ENCODE peak calls at places on chromosomes 1 and 21, in five cellular contexts. H is CD4-positive, CD25-positive, alpha-beta regulatory T cell; B is heart right ventricle; C is CD8-positive, alpha-beta T cell; E is astrocyte of the spinal cord. N is an unnamed sample.

GRCh38 chr21:45363921-45364463 is 41.0 kb upstream of the COL18A1 start:
- DNase-seq in H (peak), E (peak), B (peak), C (no peak), N (peak)

GRCh38 chr1:219533280-219533679 is 79.6 kb downstream of the ZC3H11B start:
- DNase-seq in B (no peak), C (no peak), H (no peak), E (peak), N (peak)

GRCh38 chr1:233355841-233356704 is 28.5 kb downstream of the MAP3K21 start:
- DNase-seq in H (peak), E (no peak), C (no peak), B (no peak), N (no peak)

GRCh38 chr1:38953433-38953860 is 11.8 kb upstream of the RHBDL2 start:
- DNase-seq in H (peak), C (no peak), B (no peak), E (no peak), N (no peak)

GRCh38 chr1:207259391-207259790 is 62.1 kb upstream of the CD55 start:
- DNase-seq in E (peak), C (no peak), H (no peak), B (peak), N (no peak)

GRCh38 chr1:208204779-208205178 is 39.4 kb downstream of the PLXNA2 start:
- DNase-seq in E (no peak), H (no peak), B (no peak), C (no peak), N (no peak)

GRCh38 chr1:42779725-42780124 is 5.1 kb upstream of the TMEM269 start:
- DNase-seq in B (no peak), E (no peak), C (no peak), H (no peak), N (no peak)

GRCh38 chr1:243268284-243268653 is 12.4 kb downstream of the SDCCAG8 start:
- DNase-seq in C (no peak), B (no peak), E (peak), H (no peak), N (peak)

GRCh38 chr21:32921632-32922230 is 104.0 kb upstream of the OLIG2 start:
- DNase-seq in C (peak), E (no peak), H (peak), B (no peak), N (no peak)

GRCh38 chr1:26218906-26219494 is 15.0 kb upstream of the CEP85 start:
- DNase-seq in C (no peak), E (no peak), B (no peak), H (no peak), N (no peak)

GRCh38 chr21:45102391-45102932 is 28.1 kb downstream of the ADARB1 start:
- DNase-seq in C (no peak), B (no peak), E (no peak), H (no peak), N (no peak)

GRCh38 chr1:92481598-92482403 is 4.9 kb downstream of the GFI1 start:
- DNase-seq in E (no peak), B (no peak), H (no peak), C (no peak), N (no peak)

GRCh38 chr1:169427081-169427611 is at the start of gene CCDC181:
- DNase-seq in E (peak), H (peak), B (peak), C (peak), N (peak)

GRCh38 chr1:185861630-185862029 is 127.4 kb downstream of the HMCN1 start:
- DNase-seq in C (no peak), H (no peak), E (peak), B (no peak), N (no peak)

GRCh38 chr21:16597768-16598167 is 868.0 kb downstream of the USP25 start:
- DNase-seq in B (no peak), E (no peak), H (no peak), C (no peak), N (no peak)

GRCh38 chr1:186681806-186682205 is 1.6 kb upstream of the PTGS2 start:
- DNase-seq in C (no peak), B (no peak), E (no peak), H (no peak), N (no peak)

GRCh38 chr1:207981976-207982375 is 71.1 kb upstream of the CD34 start:
- DNase-seq in H (no peak), B (no peak), C (no peak), E (no peak), N (no peak)

GRCh38 chr1:244049969-244050834 is 881 bp upstream of the ZBTB18 start:
- DNase-seq in C (no peak), H (peak), E (no peak), B (no peak), N (no peak)

GRCh38 chr1:89754518-89754917 is 66.3 kb upstream of the LRRC8D start:
- DNase-seq in E (no peak), B (no peak), H (peak), C (no peak), N (peak)

GRCh38 chr1:111960971-111961370 is 28.5 kb downstream of the KCND3 start:
- DNase-seq in C (no peak), B (no peak), E (no peak), H (no peak), N (no peak)

GRCh38 chr1:112265946-112266345 is 130.1 kb upstream of the CTTNBP2NL start:
- DNase-seq in B (no peak), C (no peak), E (no peak), H (no peak), N (no peak)

GRCh38 chr1:109667452-109668122 is at the start of gene GSTM2:
- DNase-seq in E (peak), H (peak), B (peak), C (peak), N (peak)

GRCh38 chr1:230328342-230329015 is 97.7 kb downstream of the PGBD5 start:
- DNase-seq in C (no peak), B (no peak), H (no peak), E (no peak), N (no peak)

GRCh38 chr1:85148524-85149250 is 52.1 kb downstream of the SYDE2 start:
- DNase-seq in B (peak), C (no peak), E (peak), H (peak), N (peak)

GRCh38 chr1:60222492-60223369 is 149.2 kb upstream of the C1orf87 start:
- DNase-seq in B (no peak), C (no peak), H (no peak), E (no peak), N (no peak)

GRCh38 chr1:229064320-229064908 is 206.5 kb upstream of the RAB4A start:
- DNase-seq in B (no peak), C (no peak), E (no peak), H (no peak), N (no peak)

GRCh38 chr1:64962447-64962846 is 3.9 kb downstream of the JAK1 start:
- DNase-seq in E (no peak), C (peak), B (no peak), H (peak), N (no peak)

GRCh38 chr1:5990913-5991783 is 1.1 kb downstream of the NPHP4 start:
- DNase-seq in C (peak), E (peak), H (peak), B (no peak), N (no peak)

GRCh38 chr1:66546045-66546810 is 12.3 kb downstream of the SGIP1 start:
- DNase-seq in H (no peak), C (no peak), E (no peak), B (no peak), N (no peak)

GRCh38 chr1:16140068-16140596 is 15.7 kb downstream of the EPHA2 start:
- DNase-seq in C (no peak), E (no peak), B (no peak), H (no peak), N (no peak)

GRCh38 chr1:77143529-77144121 is 75.6 kb downstream of the PIGK start:
- DNase-seq in B (no peak), H (peak), C (no peak), E (peak), N (no peak)

GRCh38 chr1:222464841-222465210 is 83.1 kb downstream of the HHIPL2 start:
- DNase-seq in E (no peak), B (peak), C (peak), H (peak), N (no peak)

GRCh38 chr1:174017231-174017970 is 4.8 kb downstream of the RC3H1 start:
- DNase-seq in E (peak), C (no peak), B (no peak), H (no peak), N (no peak)

DNA sequence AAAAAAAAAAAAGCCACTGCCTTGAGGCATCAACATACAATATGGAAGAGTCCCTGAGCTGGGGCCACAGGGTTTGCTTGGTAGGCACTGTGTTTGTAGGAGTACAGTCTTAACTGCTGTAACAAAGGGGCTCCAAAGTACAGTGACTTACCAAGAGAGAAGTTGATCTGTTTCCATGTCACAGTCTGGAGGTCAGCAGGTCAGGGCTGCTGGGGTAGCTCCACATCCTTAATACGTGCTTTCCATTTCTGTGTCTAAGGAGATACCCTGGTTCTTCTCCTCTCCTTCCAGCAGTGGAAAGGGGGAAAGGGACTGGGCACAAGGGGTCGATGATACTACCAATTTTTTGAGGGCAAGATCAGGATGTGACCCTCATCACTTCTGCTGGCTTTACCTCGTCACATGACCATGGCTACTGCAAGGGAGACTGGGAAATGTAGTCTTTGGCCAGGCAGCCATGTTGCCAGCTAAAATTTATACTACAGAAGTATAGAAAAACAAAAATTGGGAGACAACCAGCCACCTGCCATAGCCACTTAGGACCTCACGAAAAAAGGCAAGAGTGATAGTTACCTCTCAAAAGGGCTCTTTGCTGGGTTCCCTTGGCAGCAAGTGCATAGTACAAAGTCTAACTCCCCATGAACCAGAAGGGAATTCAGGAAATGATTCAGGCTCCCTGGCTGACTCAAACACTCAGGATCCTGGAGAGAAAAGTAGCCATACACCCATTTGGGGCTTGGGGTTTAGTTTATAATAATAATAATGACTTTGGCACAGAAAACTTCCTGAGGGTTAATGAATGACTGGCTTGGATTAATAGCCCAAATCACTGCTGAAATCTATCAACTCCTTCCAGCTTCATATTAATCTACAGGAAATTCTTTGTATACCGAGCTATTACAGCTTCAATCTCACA is 52.7 kb upstream of the ATP5PO start:
- DNase-seq in E (peak), C (no peak), H (peak), B (peak), N (no peak)
- H3K4me3 ChIP-seq in E (no peak), C (no peak), H (no peak), B (no peak), N (no peak)

GRCh38 chr1:151325231-151325630 is 2.0 kb downstream of the PI4KB start:
- DNase-seq in E (no peak), B (no peak), C (no peak), H (no peak), N (no peak)
- H3K4me3 ChIP-seq in E (no peak), B (no peak), C (no peak), H (no peak), N (no peak)

GRCh38 chr1:236280438-236281285 is 1.1 kb downstream of the ERO1B start:
- DNase-seq in C (peak), H (peak), E (no peak), B (peak), N (no peak)
- H3K4me3 ChIP-seq in C (peak), H (peak), E (peak), B (peak), N (peak)

GRCh38 chr1:1910651-1911389 is 4.2 kb upstream of the CALML6 start:
- DNase-seq in B (no peak), H (no peak), C (no peak), E (no peak), N (no peak)

GRCh38 chr1:1908506-1908791 is 6.6 kb upstream of the CALML6 start:
- DNase-seq in B (no peak), C (no peak), E (no peak), H (no peak), N (no peak)

GRCh38 chr1:1907098-1907736 is 7.8 kb upstream of the CALML6 start:
- DNase-seq in C (no peak), B (no peak), H (no peak), E (no peak), N (no peak)

GRCh38 chr1:1911390-1912041 is 3.5 kb upstream of the CALML6 start:
- DNase-seq in B (no peak), C (no peak), E (no peak), H (no peak), N (no peak)

DNA sequence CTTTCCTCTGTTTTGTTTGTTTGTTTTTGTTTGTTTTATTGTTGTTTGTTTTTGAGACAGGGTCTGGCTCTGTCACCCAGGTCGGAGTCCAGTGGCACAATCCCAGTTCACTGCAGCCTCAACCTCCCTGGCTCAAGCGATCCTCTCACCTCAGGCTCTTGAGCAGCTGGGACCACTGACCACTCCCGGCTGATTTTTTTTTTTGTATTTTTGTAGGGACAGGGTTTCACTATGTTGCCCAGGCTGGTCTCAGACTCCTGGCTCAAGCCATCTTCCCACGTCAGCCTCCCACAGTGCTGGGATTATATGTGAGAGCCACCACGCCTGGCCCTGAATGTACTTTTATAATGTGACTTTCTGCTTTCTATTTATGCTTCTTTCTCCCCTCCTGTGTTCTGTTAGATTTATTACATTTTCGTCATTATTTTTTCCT is 5.0 kb upstream of the CALML6 start:
- DNase-seq in C (no peak), B (no peak), H (no peak), E (no peak), N (no peak)
- H3K4me3 ChIP-seq in C (peak), B (peak), H (no peak), E (peak), N (peak)

DNA sequence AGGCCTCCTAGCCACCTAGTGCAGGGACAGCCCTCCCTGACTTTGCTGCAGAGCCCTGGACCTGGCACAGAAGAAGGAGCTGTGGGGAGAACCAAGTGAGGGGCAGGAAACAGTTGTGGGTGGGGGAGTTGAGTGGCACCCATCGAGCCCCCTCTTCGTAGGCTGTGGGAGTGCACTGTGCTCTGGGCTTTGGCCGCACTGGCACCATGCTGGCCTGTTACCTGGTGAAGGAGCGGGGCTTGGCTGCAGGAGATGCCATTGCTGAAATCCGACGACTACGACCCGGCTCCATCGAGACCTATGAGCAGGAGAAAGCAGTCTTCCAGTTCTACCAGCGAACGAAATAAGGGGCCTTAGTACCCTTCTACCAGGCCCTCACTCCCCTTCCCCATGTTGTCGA is 1.2 kb downstream of the DUSP23 start:
- DNase-seq in B (no peak), H (no peak), C (no peak), E (no peak), N (no peak)
- H3K4me3 ChIP-seq in B (no peak), H (peak), C (no peak), E (peak), N (peak)

DNA sequence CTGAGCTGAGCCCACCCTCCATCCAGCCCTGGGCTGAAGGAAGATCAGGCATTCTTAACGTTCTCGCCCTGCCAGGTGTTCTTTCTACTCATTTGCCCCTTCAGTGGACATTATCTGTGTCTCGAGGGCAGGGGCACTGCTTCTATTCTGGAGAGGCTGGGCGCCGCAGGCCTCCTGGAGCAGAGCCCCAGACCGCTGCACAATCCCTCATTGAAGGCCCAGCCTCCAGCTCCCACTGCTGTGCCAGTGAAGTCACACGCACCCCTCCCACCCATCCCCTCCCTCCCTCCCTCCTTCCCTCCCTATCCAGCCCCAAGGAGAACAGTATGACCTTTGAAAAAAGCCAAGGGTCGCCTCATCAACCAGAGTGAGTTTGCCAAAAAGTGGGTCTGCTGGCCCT is 76.7 kb downstream of the NFASC start:
- DNase-seq in E (no peak), B (no peak), H (no peak), C (no peak), N (no peak)
- H3K4me3 ChIP-seq in E (no peak), B (no peak), H (no peak), C (no peak), N (no peak)

N was measured in skeletal muscle cell.